ENCODE peak calls at places on chromosomes 1 and 21, in six cellular contexts. W is EL; V is GM20000; J is Peyer's patch; K is stimulated activated CD4-positive, alpha-beta T cell treated with anti-CD3 and anti-CD28 coated beads, Interleukin-2, amount 100 ng/mL, for 48 hours; H is ACHN. C is an unnamed sample.

GRCh38 chr1:50279622-50280320 is 143.5 kb downstream of the DMRTA2 start:
- DNase-seq in W (no peak), V (no peak), J (no peak), K (no peak), H (peak), C (peak)

GRCh38 chr1:145425436-145426029 is at the start of gene NBPF20:
- DNase-seq in W (peak), V (no peak), J (peak), K (peak), H (peak), C (peak)

GRCh38 chr21:38819719-38820147 is 14.0 kb downstream of the ETS2 start:
- DNase-seq in W (peak), V (no peak), J (no peak), K (no peak), H (peak), C (peak)

GRCh38 chr1:179831852-179832699 is 45.5 kb downstream of the TOR1AIP2 start:
- DNase-seq in W (peak), V (no peak), J (peak), K (no peak), H (peak), C (no peak)

GRCh38 chr1:223233019-223233409 is 90.0 kb upstream of the TLR5 start:
- DNase-seq in W (no peak), V (no peak), J (no peak), K (no peak), H (no peak), C (no peak)

GRCh38 chr1:151371340-151371739 is 1.2 kb downstream of the SELENBP1 start:
- DNase-seq in W (peak), V (no peak), J (no peak), K (no peak), H (no peak), C (peak)

GRCh38 chr1:22415489-22415888 is 36.2 kb upstream of the ZBTB40 start:
- DNase-seq in W (no peak), V (no peak), J (no peak), K (no peak), H (no peak), C (no peak)

GRCh38 chr1:52662645-52663313 is 29.8 kb downstream of the SHISAL2A start:
- DNase-seq in W (peak), V (no peak), J (no peak), K (no peak), H (no peak), C (peak)

GRCh38 chr1:109901508-109902145 is 9.0 kb upstream of the CSF1 start:
- DNase-seq in W (no peak), V (no peak), J (no peak), K (no peak), H (no peak), C (no peak)

GRCh38 chr1:87949711-87950110 is 621.0 kb downstream of the LMO4 start:
- DNase-seq in W (no peak), V (no peak), J (no peak), K (no peak), H (no peak), C (no peak)

GRCh38 chr1:218377143-218377660 is 32.1 kb downstream of the TGFB2 start:
- DNase-seq in W (peak), V (no peak), J (no peak), K (peak), H (peak), C (peak)

GRCh38 chr1:23097316-23097715 is 71.3 kb downstream of the LUZP1 start:
- DNase-seq in W (peak), V (no peak), J (no peak), K (no peak), H (no peak), C (peak)